ENCODE peak calls at places on chromosomes 5 and 9, in ten cellular contexts. One of them, this sample, is unnamed.
A peak's percentile ranks its signal among the peaks of the same experiment; 100 is the strongest.

GRCh38 chr9:121292801-121293241 is 24.9 kb downstream of the GSN start:
- DNase-seq in cardiac muscle cell: no peak
- DNase-seq in amygdala: no peak
- DNase-seq in KBM-7: no peak
- DNase-seq in NCI-H1105: no peak
- DNase-seq in stimulated activated CD4-positive, alpha-beta T cell treated with anti-CD3 and anti-CD28 coated beads, Interleukin-12 subunit alpha, Interleukin-12 subunit beta, amount 100 ng/mL, for 24 hours: no peak
- DNase-seq in DMS153: no peak
- DNase-seq in heart right ventricle: no peak
- DNase-seq in NCI-H1092: no peak
- DNase-seq in lower lobe of right lung: no peak
- DNase-seq in this sample: no peak

GRCh38 chr5:134267366-134268018 is 41.6 kb upstream of the PPP2CA start:
- DNase-seq in DMS153: no peak
- DNase-seq in stimulated activated CD4-positive, alpha-beta T cell treated with anti-CD3 and anti-CD28 coated beads, Interleukin-12 subunit alpha, Interleukin-12 subunit beta, amount 100 ng/mL, for 24 hours: no peak
- DNase-seq in KBM-7: no peak
- DNase-seq in lower lobe of right lung: no peak
- DNase-seq in amygdala: no peak
- DNase-seq in cardiac muscle cell: peak; percentile 29
- DNase-seq in heart right ventricle: no peak
- DNase-seq in NCI-H1105: no peak
- DNase-seq in NCI-H1092: no peak
- DNase-seq in this sample: peak; percentile 43

GRCh38 chr5:57335092-57335491 is 147.5 kb downstream of the ACTBL2 start:
- DNase-seq in DMS153: no peak
- DNase-seq in cardiac muscle cell: no peak
- DNase-seq in stimulated activated CD4-positive, alpha-beta T cell treated with anti-CD3 and anti-CD28 coated beads, Interleukin-12 subunit alpha, Interleukin-12 subunit beta, amount 100 ng/mL, for 24 hours: no peak
- DNase-seq in NCI-H1092: no peak
- DNase-seq in NCI-H1105: no peak
- DNase-seq in lower lobe of right lung: no peak
- DNase-seq in heart right ventricle: no peak
- DNase-seq in amygdala: no peak
- DNase-seq in KBM-7: no peak
- DNase-seq in this sample: peak; percentile 74

GRCh38 chr5:41918105-41918504 is 7.0 kb upstream of the FBXO4 start:
- DNase-seq in stimulated activated CD4-positive, alpha-beta T cell treated with anti-CD3 and anti-CD28 coated beads, Interleukin-12 subunit alpha, Interleukin-12 subunit beta, amount 100 ng/mL, for 24 hours: no peak
- DNase-seq in cardiac muscle cell: no peak
- DNase-seq in DMS153: no peak
- DNase-seq in lower lobe of right lung: no peak
- DNase-seq in NCI-H1092: no peak
- DNase-seq in amygdala: no peak
- DNase-seq in heart right ventricle: no peak
- DNase-seq in KBM-7: no peak
- DNase-seq in NCI-H1105: no peak
- DNase-seq in this sample: no peak

GRCh38 chr5:104241051-104241450 is 678.5 kb upstream of the NUDT12 start:
- DNase-seq in KBM-7: no peak
- DNase-seq in NCI-H1092: peak; percentile 0
- DNase-seq in amygdala: no peak
- DNase-seq in stimulated activated CD4-positive, alpha-beta T cell treated with anti-CD3 and anti-CD28 coated beads, Interleukin-12 subunit alpha, Interleukin-12 subunit beta, amount 100 ng/mL, for 24 hours: no peak
- DNase-seq in lower lobe of right lung: no peak
- DNase-seq in heart right ventricle: no peak
- DNase-seq in cardiac muscle cell: no peak
- DNase-seq in NCI-H1105: peak; percentile 37
- DNase-seq in DMS153: no peak
- DNase-seq in this sample: no peak

GRCh38 chr9:96856363-96857286 is 2.3 kb upstream of the ZNF782 start:
- DNase-seq in KBM-7: peak; percentile 66
- DNase-seq in heart right ventricle: peak; percentile 23
- DNase-seq in lower lobe of right lung: peak; percentile 65
- DNase-seq in amygdala: no peak
- DNase-seq in cardiac muscle cell: peak; percentile 81
- DNase-seq in DMS153: peak; percentile 20
- DNase-seq in NCI-H1105: peak; percentile 58
- DNase-seq in stimulated activated CD4-positive, alpha-beta T cell treated with anti-CD3 and anti-CD28 coated beads, Interleukin-12 subunit alpha, Interleukin-12 subunit beta, amount 100 ng/mL, for 24 hours: peak; percentile 33
- DNase-seq in NCI-H1092: peak; percentile 26
- DNase-seq in this sample: peak; percentile 77

GRCh38 chr5:150317048-150318003 is 14.6 kb upstream of the ARSI start:
- DNase-seq in lower lobe of right lung: no peak
- DNase-seq in cardiac muscle cell: peak; percentile 85
- DNase-seq in KBM-7: no peak
- DNase-seq in stimulated activated CD4-positive, alpha-beta T cell treated with anti-CD3 and anti-CD28 coated beads, Interleukin-12 subunit alpha, Interleukin-12 subunit beta, amount 100 ng/mL, for 24 hours: no peak
- DNase-seq in NCI-H1105: no peak
- DNase-seq in NCI-H1092: no peak
- DNase-seq in heart right ventricle: no peak
- DNase-seq in DMS153: no peak
- DNase-seq in amygdala: no peak
- DNase-seq in this sample: peak; percentile 99

GRCh38 chr9:123739387-123739786 is 190.5 kb downstream of the DENND1A start:
- DNase-seq in NCI-H1092: no peak
- DNase-seq in KBM-7: no peak
- DNase-seq in stimulated activated CD4-positive, alpha-beta T cell treated with anti-CD3 and anti-CD28 coated beads, Interleukin-12 subunit alpha, Interleukin-12 subunit beta, amount 100 ng/mL, for 24 hours: no peak
- DNase-seq in cardiac muscle cell: no peak
- DNase-seq in heart right ventricle: no peak
- DNase-seq in amygdala: no peak
- DNase-seq in DMS153: no peak
- DNase-seq in lower lobe of right lung: no peak
- DNase-seq in NCI-H1105: no peak
- DNase-seq in this sample: no peak

GRCh38 chr5:35009059-35009458 is 38.7 kb downstream of the AGXT2 start:
- DNase-seq in cardiac muscle cell: no peak
- DNase-seq in KBM-7: no peak
- DNase-seq in lower lobe of right lung: no peak
- DNase-seq in stimulated activated CD4-positive, alpha-beta T cell treated with anti-CD3 and anti-CD28 coated beads, Interleukin-12 subunit alpha, Interleukin-12 subunit beta, amount 100 ng/mL, for 24 hours: no peak
- DNase-seq in NCI-H1105: no peak
- DNase-seq in amygdala: no peak
- DNase-seq in NCI-H1092: no peak
- DNase-seq in heart right ventricle: no peak
- DNase-seq in DMS153: no peak
- DNase-seq in this sample: no peak

GRCh38 chr5:177445052-177446016 is 1.3 kb upstream of the PRR7 start:
- DNase-seq in stimulated activated CD4-positive, alpha-beta T cell treated with anti-CD3 and anti-CD28 coated beads, Interleukin-12 subunit alpha, Interleukin-12 subunit beta, amount 100 ng/mL, for 24 hours: no peak
- DNase-seq in cardiac muscle cell: no peak
- DNase-seq in NCI-H1092: no peak
- DNase-seq in DMS153: no peak
- DNase-seq in heart right ventricle: no peak
- DNase-seq in NCI-H1105: no peak
- DNase-seq in amygdala: no peak
- DNase-seq in KBM-7: peak; percentile 37
- DNase-seq in lower lobe of right lung: no peak
- DNase-seq in this sample: no peak